ENCODE peak calls at places on chromosomes 11 and 22, in eight cellular contexts. E is substantia nigra; L is stimulated activated CD8-positive, alpha-beta memory T cell treated with anti-CD3 and anti-CD28 coated beads, Interleukin-15, amount 100 ng/mL, for 1 hour; A is H9; B is activated CD4-positive, alpha-beta memory T cell treated with anti-CD3 and anti-CD28 coated beads, Interleukin-2, amount 10 ng/mL, durations not matched to agents 7 days and 5 days; I is NCI-H460; N is NCI-H524; W is activated T-cell treated with anti-CD3 and anti-CD28 coated beads, Interleukin-2, amount 50 U/mL, for 72 hours. O is an unnamed sample.

GRCh38 chr11:35617687-35618496 is at the start of gene FJX1:
- DNase-seq in E (peak), L (no peak), A (peak), B (peak), I (peak), N (peak), W (peak), O (peak)

GRCh38 chr22:35480143-35480542 is 60.5 kb upstream of the RASD2 start:
- DNase-seq in E (no peak), L (no peak), A (peak), B (no peak), I (no peak), N (no peak), W (no peak), O (no peak)

GRCh38 chr22:20194681-20195593 is 44.1 kb upstream of the CCDC188 start:
- DNase-seq in E (no peak), L (no peak), A (no peak), B (no peak), I (no peak), N (no peak), W (no peak), O (no peak)

GRCh38 chr11:31045335-31045734 is 324.2 kb downstream of the DCDC1 start:
- DNase-seq in E (no peak), L (no peak), A (no peak), B (no peak), I (no peak), N (no peak), W (no peak), O (no peak)

GRCh38 chr22:27573280-27573711 is 228.3 kb downstream of the MN1 start:
- DNase-seq in E (no peak), L (no peak), A (no peak), B (no peak), I (no peak), N (no peak), W (no peak), O (no peak)

GRCh38 chr11:77250881-77251640 is 50.4 kb downstream of the GDPD4 start:
- DNase-seq in E (no peak), L (no peak), A (no peak), B (no peak), I (no peak), N (no peak), W (no peak), O (no peak)

GRCh38 chr11:19872526-19873135 is 160.0 kb downstream of the NAV2 start:
- DNase-seq in E (no peak), L (no peak), A (peak), B (no peak), I (no peak), N (peak), W (no peak), O (no peak)

GRCh38 chr11:1888347-1888753 is 3.3 kb downstream of the PRR33 start:
- DNase-seq in E (no peak), L (no peak), A (no peak), B (no peak), I (no peak), N (no peak), W (no peak), O (no peak)

GRCh38 chr11:15055620-15056356 is 17.6 kb upstream of the CALCB start:
- DNase-seq in E (no peak), L (no peak), A (no peak), B (no peak), I (peak), N (no peak), W (peak), O (no peak)

GRCh38 chr22:43154887-43155536 is 3.7 kb downstream of the TSPO start:
- DNase-seq in E (no peak), L (no peak), A (no peak), B (no peak), I (no peak), N (no peak), W (no peak), O (no peak)

GRCh38 chr11:46273511-46274205 is 3.8 kb upstream of the CREB3L1 start:
- DNase-seq in E (no peak), L (no peak), A (no peak), B (no peak), I (no peak), N (no peak), W (no peak), O (no peak)

GRCh38 chr11:9263840-9264380 is 1.2 kb downstream of the DENND5A start:
- DNase-seq in E (no peak), L (no peak), A (no peak), B (peak), I (no peak), N (no peak), W (peak), O (no peak)

GRCh38 chr11:44372989-44373388 is 63.0 kb upstream of the ALX4 start:
- DNase-seq in E (no peak), L (no peak), A (no peak), B (no peak), I (no peak), N (no peak), W (no peak), O (no peak)

GRCh38 chr11:7263842-7264241 is 12.1 kb downstream of the SYT9 start:
- DNase-seq in E (no peak), L (no peak), A (no peak), B (no peak), I (no peak), N (no peak), W (no peak), O (no peak)

GRCh38 chr11:113189909-113190667 is 124.3 kb upstream of the TTC12 start:
- DNase-seq in E (no peak), L (no peak), A (no peak), B (no peak), I (peak), N (no peak), W (no peak), O (peak)

GRCh38 chr11:78460468-78460867 is 42.8 kb upstream of the GAB2 start:
- DNase-seq in E (no peak), L (no peak), A (no peak), B (no peak), I (no peak), N (no peak), W (no peak), O (no peak)

GRCh38 chr11:86671386-86672006 is 920 bp downstream of the ME3 start:
- DNase-seq in E (peak), L (no peak), A (peak), B (no peak), I (peak), N (peak), W (peak), O (peak)

GRCh38 chr11:87295237-87295636 is 257.5 kb downstream of the TMEM135 start:
- DNase-seq in E (no peak), L (no peak), A (no peak), B (no peak), I (no peak), N (peak), W (no peak), O (no peak)

GRCh38 chr11:12122083-12122482 is 11.7 kb downstream of the MICAL2 start:
- DNase-seq in E (no peak), L (no peak), A (peak), B (no peak), I (no peak), N (peak), W (no peak), O (no peak)

GRCh38 chr11:69703711-69704507 is at the start of gene FGF19:
- DNase-seq in E (no peak), L (no peak), A (peak), B (no peak), I (no peak), N (no peak), W (no peak), O (no peak)

GRCh38 chr22:47322854-47323253 is 560.4 kb downstream of the TBC1D22A start:
- DNase-seq in E (no peak), L (no peak), A (no peak), B (no peak), I (no peak), N (no peak), W (no peak), O (no peak)

GRCh38 chr22:28333106-28333505 is 346.5 kb downstream of the TTC28 start:
- DNase-seq in E (no peak), L (no peak), A (no peak), B (no peak), I (no peak), N (no peak), W (no peak), O (no peak)

GRCh38 chr11:103803062-103803461 is 233.4 kb upstream of the DDI1 start:
- DNase-seq in E (no peak), L (no peak), A (no peak), B (no peak), I (no peak), N (no peak), W (no peak), O (no peak)

GRCh38 chr22:46004105-46004866 is 27.3 kb upstream of the WNT7B start:
- DNase-seq in E (no peak), L (no peak), A (no peak), B (no peak), I (no peak), N (no peak), W (no peak), O (no peak)

GRCh38 chr11:76577199-76577920 is 93.2 kb downstream of the LRRC32 start:
- DNase-seq in E (no peak), L (no peak), A (no peak), B (no peak), I (no peak), N (no peak), W (no peak), O (peak)

GRCh38 chr11:105582497-105582896 is 27.4 kb upstream of the GRIA4 start:
- DNase-seq in E (no peak), L (no peak), A (no peak), B (no peak), I (no peak), N (no peak), W (no peak), O (no peak)

GRCh38 chr11:34791725-34792124 is 124.5 kb downstream of the APIP start:
- DNase-seq in E (no peak), L (no peak), A (no peak), B (no peak), I (no peak), N (no peak), W (no peak), O (no peak)

GRCh38 chr11:86103808-86104207 is 34.9 kb upstream of the PICALM start:
- DNase-seq in E (no peak), L (no peak), A (no peak), B (no peak), I (no peak), N (no peak), W (no peak), O (no peak)

GRCh38 chr11:119853581-119854360 is 124.8 kb upstream of the NECTIN1 start:
- DNase-seq in E (no peak), L (no peak), A (no peak), B (no peak), I (no peak), N (no peak), W (no peak), O (no peak)